ENCODE peak calls at places on chromosome 1, in six cellular contexts. One of them, this sample, is unnamed.

GRCh38 chr1:54742262-54742661 is 22.1 kb downstream of the PARS2 start:
- DNase-seq in upper lobe of right lung: no peak
- DNase-seq in esophagus squamous epithelium: no peak
- DNase-seq in CD8-positive, alpha-beta T cell: no peak
- DNase-seq in brain microvascular endothelial cell: peak
- DNase-seq in kidney: no peak
- DNase-seq in this sample: no peak

GRCh38 chr1:80656011-80656627 is 1144.6 kb upstream of the ADGRL2 start:
- DNase-seq in kidney: no peak
- DNase-seq in esophagus squamous epithelium: no peak
- DNase-seq in upper lobe of right lung: no peak
- DNase-seq in CD8-positive, alpha-beta T cell: no peak
- DNase-seq in brain microvascular endothelial cell: peak
- DNase-seq in this sample: peak

GRCh38 chr1:157090196-157090647 is 9.4 kb downstream of the ETV3L start:
- DNase-seq in kidney: peak
- DNase-seq in upper lobe of right lung: peak
- DNase-seq in esophagus squamous epithelium: no peak
- DNase-seq in CD8-positive, alpha-beta T cell: peak
- DNase-seq in brain microvascular endothelial cell: peak
- DNase-seq in this sample: peak

GRCh38 chr1:203127672-203128611 is at the start of gene ADORA1:
- DNase-seq in CD8-positive, alpha-beta T cell: no peak
- DNase-seq in upper lobe of right lung: peak
- DNase-seq in brain microvascular endothelial cell: peak
- DNase-seq in kidney: peak
- DNase-seq in esophagus squamous epithelium: no peak
- DNase-seq in this sample: peak

GRCh38 chr1:88311907-88312306 is 372.2 kb upstream of the PKN2 start:
- DNase-seq in brain microvascular endothelial cell: no peak
- DNase-seq in kidney: no peak
- DNase-seq in CD8-positive, alpha-beta T cell: no peak
- DNase-seq in esophagus squamous epithelium: no peak
- DNase-seq in upper lobe of right lung: no peak
- DNase-seq in this sample: no peak

GRCh38 chr1:9201421-9202239 is 32.9 kb upstream of the H6PD start:
- DNase-seq in upper lobe of right lung: no peak
- DNase-seq in esophagus squamous epithelium: no peak
- DNase-seq in brain microvascular endothelial cell: peak
- DNase-seq in kidney: no peak
- DNase-seq in CD8-positive, alpha-beta T cell: no peak
- DNase-seq in this sample: no peak

GRCh38 chr1:61287734-61288133 is 205.4 kb downstream of the NFIA start:
- DNase-seq in brain microvascular endothelial cell: peak
- DNase-seq in CD8-positive, alpha-beta T cell: no peak
- DNase-seq in esophagus squamous epithelium: no peak
- DNase-seq in kidney: no peak
- DNase-seq in upper lobe of right lung: no peak
- DNase-seq in this sample: no peak

GRCh38 chr1:181094813-181095212 is 6.3 kb downstream of the IER5 start:
- DNase-seq in kidney: no peak
- DNase-seq in brain microvascular endothelial cell: peak
- DNase-seq in upper lobe of right lung: no peak
- DNase-seq in CD8-positive, alpha-beta T cell: no peak
- DNase-seq in esophagus squamous epithelium: no peak
- DNase-seq in this sample: no peak

GRCh38 chr1:229537894-229538293 is 20.6 kb downstream of the ABCB10 start:
- DNase-seq in CD8-positive, alpha-beta T cell: no peak
- DNase-seq in upper lobe of right lung: no peak
- DNase-seq in esophagus squamous epithelium: no peak
- DNase-seq in brain microvascular endothelial cell: no peak
- DNase-seq in kidney: no peak
- DNase-seq in this sample: no peak

GRCh38 chr1:212167098-212167497 is 118.1 kb upstream of the PPP2R5A start:
- DNase-seq in kidney: no peak
- DNase-seq in brain microvascular endothelial cell: peak
- DNase-seq in upper lobe of right lung: no peak
- DNase-seq in esophagus squamous epithelium: no peak
- DNase-seq in CD8-positive, alpha-beta T cell: no peak
- DNase-seq in this sample: no peak

GRCh38 chr1:180363596-180363995 is 133.5 kb downstream of the LHX4 start:
- DNase-seq in brain microvascular endothelial cell: no peak
- DNase-seq in kidney: no peak
- DNase-seq in esophagus squamous epithelium: no peak
- DNase-seq in upper lobe of right lung: no peak
- DNase-seq in CD8-positive, alpha-beta T cell: no peak
- DNase-seq in this sample: no peak

GRCh38 chr1:62436039-62436465 is 797 bp upstream of the USP1 start:
- DNase-seq in CD8-positive, alpha-beta T cell: peak
- DNase-seq in upper lobe of right lung: peak
- DNase-seq in esophagus squamous epithelium: no peak
- DNase-seq in brain microvascular endothelial cell: no peak
- DNase-seq in kidney: peak
- DNase-seq in this sample: peak

GRCh38 chr1:1779691-1780597 is 1.7 kb upstream of the NADK start:
- DNase-seq in CD8-positive, alpha-beta T cell: peak
- DNase-seq in kidney: peak
- DNase-seq in brain microvascular endothelial cell: no peak
- DNase-seq in esophagus squamous epithelium: no peak
- DNase-seq in upper lobe of right lung: peak
- DNase-seq in this sample: no peak

GRCh38 chr1:93346472-93346991 is 825 bp downstream of the DR1 start:
- DNase-seq in brain microvascular endothelial cell: no peak
- DNase-seq in upper lobe of right lung: no peak
- DNase-seq in kidney: no peak
- DNase-seq in esophagus squamous epithelium: no peak
- DNase-seq in CD8-positive, alpha-beta T cell: peak
- DNase-seq in this sample: no peak

GRCh38 chr1:29134695-29135028 is 11.0 kb upstream of the TMEM200B start:
- DNase-seq in upper lobe of right lung: no peak
- DNase-seq in brain microvascular endothelial cell: no peak
- DNase-seq in kidney: no peak
- DNase-seq in esophagus squamous epithelium: no peak
- DNase-seq in CD8-positive, alpha-beta T cell: no peak
- DNase-seq in this sample: no peak

GRCh38 chr1:51638350-51638749 is 21.5 kb downstream of the OSBPL9 start:
- DNase-seq in upper lobe of right lung: no peak
- DNase-seq in esophagus squamous epithelium: no peak
- DNase-seq in CD8-positive, alpha-beta T cell: no peak
- DNase-seq in kidney: no peak
- DNase-seq in brain microvascular endothelial cell: no peak
- DNase-seq in this sample: no peak

GRCh38 chr1:185646202-185646683 is 87.9 kb upstream of the HMCN1 start:
- DNase-seq in esophagus squamous epithelium: no peak
- DNase-seq in CD8-positive, alpha-beta T cell: no peak
- DNase-seq in brain microvascular endothelial cell: peak
- DNase-seq in upper lobe of right lung: no peak
- DNase-seq in kidney: no peak
- DNase-seq in this sample: no peak

GRCh38 chr1:203593723-203594122 is 32.9 kb upstream of the ATP2B4 start:
- DNase-seq in kidney: peak
- DNase-seq in brain microvascular endothelial cell: no peak
- DNase-seq in CD8-positive, alpha-beta T cell: peak
- DNase-seq in esophagus squamous epithelium: no peak
- DNase-seq in upper lobe of right lung: no peak
- DNase-seq in this sample: no peak

GRCh38 chr1:118809586-118809985 is 178.6 kb downstream of the TBX15 start:
- DNase-seq in upper lobe of right lung: no peak
- DNase-seq in brain microvascular endothelial cell: no peak
- DNase-seq in CD8-positive, alpha-beta T cell: no peak
- DNase-seq in kidney: no peak
- DNase-seq in esophagus squamous epithelium: no peak
- DNase-seq in this sample: no peak

GRCh38 chr1:173422456-173422976 is 54.6 kb upstream of the PRDX6 start:
- DNase-seq in brain microvascular endothelial cell: no peak
- DNase-seq in upper lobe of right lung: no peak
- DNase-seq in esophagus squamous epithelium: no peak
- DNase-seq in CD8-positive, alpha-beta T cell: no peak
- DNase-seq in kidney: no peak
- DNase-seq in this sample: no peak

GRCh38 chr1:206035027-206035426 is 11.3 kb upstream of the CTSE start:
- DNase-seq in upper lobe of right lung: no peak
- DNase-seq in kidney: no peak
- DNase-seq in brain microvascular endothelial cell: no peak
- DNase-seq in CD8-positive, alpha-beta T cell: no peak
- DNase-seq in esophagus squamous epithelium: no peak
- DNase-seq in this sample: no peak

GRCh38 chr1:235423214-235423652 is 56.0 kb downstream of the TBCE start:
- DNase-seq in esophagus squamous epithelium: no peak
- DNase-seq in kidney: no peak
- DNase-seq in CD8-positive, alpha-beta T cell: peak
- DNase-seq in upper lobe of right lung: no peak
- DNase-seq in brain microvascular endothelial cell: no peak
- DNase-seq in this sample: no peak

GRCh38 chr1:150973258-150973825 is 1.3 kb downstream of the CERS2 start:
- DNase-seq in CD8-positive, alpha-beta T cell: no peak
- DNase-seq in esophagus squamous epithelium: no peak
- DNase-seq in kidney: no peak
- DNase-seq in brain microvascular endothelial cell: no peak
- DNase-seq in upper lobe of right lung: peak
- DNase-seq in this sample: no peak

GRCh38 chr1:153745417-153745816 is 17.6 kb downstream of the INTS3 start:
- DNase-seq in esophagus squamous epithelium: no peak
- DNase-seq in brain microvascular endothelial cell: no peak
- DNase-seq in upper lobe of right lung: no peak
- DNase-seq in kidney: no peak
- DNase-seq in CD8-positive, alpha-beta T cell: no peak
- DNase-seq in this sample: no peak

GRCh38 chr1:209086486-209087192 is 496.9 kb upstream of the CAMK1G start:
- DNase-seq in esophagus squamous epithelium: no peak
- DNase-seq in brain microvascular endothelial cell: no peak
- DNase-seq in upper lobe of right lung: no peak
- DNase-seq in CD8-positive, alpha-beta T cell: no peak
- DNase-seq in kidney: no peak
- DNase-seq in this sample: no peak

GRCh38 chr1:234313171-234313570 is 60.1 kb upstream of the COA6 start:
- DNase-seq in esophagus squamous epithelium: no peak
- DNase-seq in upper lobe of right lung: no peak
- DNase-seq in brain microvascular endothelial cell: no peak
- DNase-seq in CD8-positive, alpha-beta T cell: no peak
- DNase-seq in kidney: no peak
- DNase-seq in this sample: no peak

GRCh38 chr1:63924600-63924999 is 150.8 kb downstream of the ROR1 start:
- DNase-seq in kidney: no peak
- DNase-seq in upper lobe of right lung: no peak
- DNase-seq in CD8-positive, alpha-beta T cell: no peak
- DNase-seq in esophagus squamous epithelium: no peak
- DNase-seq in brain microvascular endothelial cell: no peak
- DNase-seq in this sample: no peak
- TF ChIP-seq CTCF in kidney: no peak
- TF ChIP-seq CTCF in upper lobe of right lung: no peak
- TF ChIP-seq CTCF in CD8-positive, alpha-beta T cell: no peak
- TF ChIP-seq CTCF in esophagus squamous epithelium: no peak
- TF ChIP-seq CTCF in brain microvascular endothelial cell: peak
- TF ChIP-seq CTCF in this sample: no peak

GRCh38 chr1:89827330-89827729 is 6.5 kb downstream of the LRRC8D start:
- DNase-seq in CD8-positive, alpha-beta T cell: no peak
- DNase-seq in brain microvascular endothelial cell: no peak
- DNase-seq in esophagus squamous epithelium: no peak
- DNase-seq in kidney: no peak
- DNase-seq in upper lobe of right lung: no peak
- DNase-seq in this sample: no peak
- TF ChIP-seq CTCF in CD8-positive, alpha-beta T cell: no peak
- TF ChIP-seq CTCF in brain microvascular endothelial cell: no peak
- TF ChIP-seq CTCF in esophagus squamous epithelium: no peak
- TF ChIP-seq CTCF in kidney: no peak
- TF ChIP-seq CTCF in upper lobe of right lung: no peak
- TF ChIP-seq CTCF in this sample: no peak

GRCh38 chr1:247448107-247448778 is 9.7 kb downstream of the OR2B11 start:
- DNase-seq in upper lobe of right lung: peak
- DNase-seq in brain microvascular endothelial cell: peak
- DNase-seq in esophagus squamous epithelium: no peak
- DNase-seq in CD8-positive, alpha-beta T cell: peak
- DNase-seq in kidney: peak
- DNase-seq in this sample: peak
- TF ChIP-seq CTCF in upper lobe of right lung: no peak
- TF ChIP-seq CTCF in brain microvascular endothelial cell: peak
- TF ChIP-seq CTCF in esophagus squamous epithelium: no peak
- TF ChIP-seq CTCF in CD8-positive, alpha-beta T cell: no peak
- TF ChIP-seq CTCF in kidney: no peak
- TF ChIP-seq CTCF in this sample: no peak

GRCh38 chr1:57232500-57232899 is 191.4 kb downstream of the DAB1 start:
- DNase-seq in upper lobe of right lung: no peak
- DNase-seq in brain microvascular endothelial cell: no peak
- DNase-seq in kidney: no peak
- DNase-seq in CD8-positive, alpha-beta T cell: no peak
- DNase-seq in esophagus squamous epithelium: no peak
- DNase-seq in this sample: no peak
- TF ChIP-seq CTCF in upper lobe of right lung: no peak
- TF ChIP-seq CTCF in brain microvascular endothelial cell: no peak
- TF ChIP-seq CTCF in kidney: no peak
- TF ChIP-seq CTCF in CD8-positive, alpha-beta T cell: no peak
- TF ChIP-seq CTCF in esophagus squamous epithelium: no peak
- TF ChIP-seq CTCF in this sample: no peak

GRCh38 chr1:105027838-105028471 is 1278.3 kb downstream of the AMY1C start:
- DNase-seq in upper lobe of right lung: no peak
- DNase-seq in CD8-positive, alpha-beta T cell: no peak
- DNase-seq in brain microvascular endothelial cell: no peak
- DNase-seq in esophagus squamous epithelium: no peak
- DNase-seq in kidney: no peak
- DNase-seq in this sample: no peak
- TF ChIP-seq CTCF in upper lobe of right lung: no peak
- TF ChIP-seq CTCF in CD8-positive, alpha-beta T cell: no peak
- TF ChIP-seq CTCF in brain microvascular endothelial cell: no peak
- TF ChIP-seq CTCF in esophagus squamous epithelium: no peak
- TF ChIP-seq CTCF in kidney: no peak
- TF ChIP-seq CTCF in this sample: peak

This sample was measured in progenitor cell of endocrine pancreas.